ENCODE peak calls at places on chromosome 5, in four cellular contexts. H, U, D and J are unnamed samples.

GRCh38 chr5:41279040-41279439 is 65.7 kb upstream of the C6 start:
- DNase-seq in H (no peak), U (no peak), D (no peak), J (no peak)

GRCh38 chr5:154444559-154445421 is 1.0 kb upstream of the SAP30L start:
- DNase-seq in H (peak), U (peak), D (peak), J (no peak)

GRCh38 chr5:16049766-16050165 is 129.8 kb downstream of the MARCHF11 start:
- DNase-seq in H (no peak), U (no peak), D (no peak), J (no peak)

GRCh38 chr5:17216974-17217325 is 481 bp upstream of the BASP1 start:
- DNase-seq in H (peak), U (no peak), D (peak), J (no peak)

GRCh38 chr5:116423091-116423490 is 151.5 kb downstream of the SEMA6A start:
- DNase-seq in H (no peak), U (no peak), D (no peak), J (no peak)

GRCh38 chr5:76709762-76710161 is 6.2 kb upstream of the F2R start:
- DNase-seq in H (no peak), U (no peak), D (no peak), J (no peak)

GRCh38 chr5:119378075-119378699 is 22.4 kb downstream of the TNFAIP8 start:
- DNase-seq in H (no peak), U (no peak), D (no peak), J (no peak)

GRCh38 chr5:37717613-37718431 is 122.0 kb downstream of the GDNF start:
- DNase-seq in H (peak), U (no peak), D (no peak), J (no peak)

GRCh38 chr5:67156976-67157583 is 39.5 kb downstream of the CD180 start:
- DNase-seq in H (peak), U (peak), D (no peak), J (no peak)

GRCh38 chr5:180803181-180804128 is 849 bp upstream of the MGAT1 start:
- DNase-seq in H (no peak), U (peak), D (no peak), J (peak)

GRCh38 chr5:36079200-36079761 is 12.6 kb upstream of the UGT3A2 start:
- DNase-seq in H (peak), U (no peak), D (no peak), J (no peak)

GRCh38 chr5:61910771-61911170 is 395.2 kb upstream of the KIF2A start:
- DNase-seq in H (no peak), U (no peak), D (no peak), J (no peak)

GRCh38 chr5:85293139-85293785 is 908.6 kb upstream of the EDIL3 start:
- DNase-seq in H (no peak), U (no peak), D (no peak), J (no peak)

GRCh38 chr5:146560205-146560812 is 44.3 kb upstream of the GPR151 start:
- DNase-seq in H (no peak), U (no peak), D (no peak), J (no peak)

GRCh38 chr5:172172912-172173591 is 15.0 kb downstream of the STK10 start:
- DNase-seq in H (no peak), U (no peak), D (no peak), J (no peak)

GRCh38 chr5:181260720-181261319 is at the start of gene TRIM52:
- DNase-seq in H (peak), U (peak), D (no peak), J (no peak)

GRCh38 chr5:115360036-115360685 is 63.7 kb upstream of the CCDC112 start:
- DNase-seq in H (no peak), U (no peak), D (no peak), J (no peak)

GRCh38 chr5:1568201-1568979 is 44.6 kb upstream of the LPCAT1 start:
- DNase-seq in H (no peak), U (no peak), D (no peak), J (no peak)

GRCh38 chr5:54091416-54092130 is 218.8 kb downstream of the ARL15 start:
- DNase-seq in H (no peak), U (no peak), D (no peak), J (no peak)

GRCh38 chr5:180118391-180118791 is 46.8 kb upstream of the RNF130 start:
- DNase-seq in H (no peak), U (no peak), D (no peak), J (no peak)

GRCh38 chr5:90554358-90555006 is 4.1 kb upstream of the ADGRV1 start:
- DNase-seq in H (no peak), U (no peak), D (no peak), J (no peak)

GRCh38 chr5:150285114-150285513 is 4.5 kb downstream of the CAMK2A start:
- DNase-seq in H (no peak), U (no peak), D (no peak), J (no peak)

GRCh38 chr5:90650767-90651166 is 92.2 kb downstream of the ADGRV1 start:
- DNase-seq in H (no peak), U (no peak), D (no peak), J (no peak)

GRCh38 chr5:139383275-139383992 is at the start of gene SLC23A1:
- DNase-seq in H (no peak), U (no peak), D (no peak), J (no peak)

GRCh38 chr5:32251864-32252458 is 60.8 kb downstream of the MTMR12 start:
- DNase-seq in H (no peak), U (no peak), D (no peak), J (no peak)

GRCh38 chr5:90386099-90386710 is 23.4 kb downstream of the CETN3 start:
- DNase-seq in H (no peak), U (no peak), D (no peak), J (no peak)

GRCh38 chr5:91130759-91131158 is 252.4 kb downstream of the ARRDC3 start:
- DNase-seq in H (no peak), U (no peak), D (no peak), J (no peak)

GRCh38 chr5:158406884-158407790 is 548.2 kb upstream of the CLINT1 start:
- DNase-seq in H (no peak), U (no peak), D (no peak), J (no peak)

GRCh38 chr5:112604741-112605390 is 132.8 kb upstream of the APC start:
- DNase-seq in H (no peak), U (no peak), D (no peak), J (no peak)

GRCh38 chr5:150227606-150228273 is 37.9 kb downstream of the SLC6A7 start:
- DNase-seq in H (no peak), U (no peak), D (no peak), J (no peak)